ENCODE peak calls at places on chromosomes 5 and 9, in eight cellular contexts. One of them, this sample, is unnamed.

GRCh38 chr5:166509085-166509484 is 1782.4 kb upstream of the WWC1 start:
- DNase-seq in Peyer's patch: no peak
- DNase-seq in lower lobe of right lung: no peak
- DNase-seq in esophagus squamous epithelium: no peak
- DNase-seq in CD8-positive, alpha-beta T cell: no peak
- DNase-seq in IMR-90: no peak
- DNase-seq in choroid plexus epithelial cell: no peak
- DNase-seq in MCF 10A: peak; percentile 71
- DNase-seq in this sample: no peak

GRCh38 chr9:35646583-35647265 is 4.0 kb downstream of the SIT1 start:
- DNase-seq in CD8-positive, alpha-beta T cell: peak; percentile 95
- DNase-seq in MCF 10A: peak; percentile 88
- DNase-seq in Peyer's patch: peak; percentile 98
- DNase-seq in lower lobe of right lung: peak; percentile 96
- DNase-seq in choroid plexus epithelial cell: peak; percentile 90
- DNase-seq in IMR-90: peak; percentile 82
- DNase-seq in esophagus squamous epithelium: peak; percentile 57
- DNase-seq in this sample: peak; percentile 98

GRCh38 chr9:82191082-82191481 is 202.5 kb downstream of the SPATA31D1 start:
- DNase-seq in MCF 10A: no peak
- DNase-seq in choroid plexus epithelial cell: peak; percentile 47
- DNase-seq in lower lobe of right lung: no peak
- DNase-seq in IMR-90: no peak
- DNase-seq in esophagus squamous epithelium: no peak
- DNase-seq in CD8-positive, alpha-beta T cell: no peak
- DNase-seq in Peyer's patch: no peak
- DNase-seq in this sample: no peak

GRCh38 chr5:142466195-142466951 is 141.6 kb upstream of the SPRY4 start:
- DNase-seq in IMR-90: peak; percentile 74
- DNase-seq in Peyer's patch: no peak
- DNase-seq in MCF 10A: peak; percentile 31
- DNase-seq in CD8-positive, alpha-beta T cell: no peak
- DNase-seq in choroid plexus epithelial cell: peak; percentile 30
- DNase-seq in lower lobe of right lung: no peak
- DNase-seq in esophagus squamous epithelium: no peak
- DNase-seq in this sample: no peak

GRCh38 chr5:32668552-32668951 is 42.6 kb upstream of the NPR3 start:
- DNase-seq in Peyer's patch: no peak
- DNase-seq in lower lobe of right lung: no peak
- DNase-seq in MCF 10A: no peak
- DNase-seq in CD8-positive, alpha-beta T cell: no peak
- DNase-seq in esophagus squamous epithelium: no peak
- DNase-seq in IMR-90: no peak
- DNase-seq in choroid plexus epithelial cell: no peak
- DNase-seq in this sample: no peak

GRCh38 chr5:138579517-138579863 is 4.3 kb upstream of the HSPA9 start:
- DNase-seq in choroid plexus epithelial cell: no peak
- DNase-seq in IMR-90: no peak
- DNase-seq in MCF 10A: no peak
- DNase-seq in Peyer's patch: no peak
- DNase-seq in CD8-positive, alpha-beta T cell: no peak
- DNase-seq in esophagus squamous epithelium: no peak
- DNase-seq in lower lobe of right lung: no peak
- DNase-seq in this sample: no peak

GRCh38 chr9:122329592-122329991 is 41.2 kb upstream of the PTGS1 start:
- DNase-seq in choroid plexus epithelial cell: no peak
- DNase-seq in MCF 10A: no peak
- DNase-seq in esophagus squamous epithelium: no peak
- DNase-seq in lower lobe of right lung: no peak
- DNase-seq in CD8-positive, alpha-beta T cell: no peak
- DNase-seq in IMR-90: no peak
- DNase-seq in Peyer's patch: no peak
- DNase-seq in this sample: no peak

GRCh38 chr9:24071736-24072135 is 245.7 kb upstream of the ELAVL2 start:
- DNase-seq in IMR-90: no peak
- DNase-seq in Peyer's patch: no peak
- DNase-seq in MCF 10A: peak; percentile 0
- DNase-seq in esophagus squamous epithelium: no peak
- DNase-seq in CD8-positive, alpha-beta T cell: no peak
- DNase-seq in lower lobe of right lung: no peak
- DNase-seq in choroid plexus epithelial cell: no peak
- DNase-seq in this sample: no peak

GRCh38 chr9:26786571-26786970 is 106.0 kb downstream of the CAAP1 start:
- DNase-seq in Peyer's patch: no peak
- DNase-seq in MCF 10A: peak; percentile 1
- DNase-seq in IMR-90: no peak
- DNase-seq in CD8-positive, alpha-beta T cell: no peak
- DNase-seq in esophagus squamous epithelium: no peak
- DNase-seq in lower lobe of right lung: no peak
- DNase-seq in choroid plexus epithelial cell: no peak
- DNase-seq in this sample: no peak

DNA sequence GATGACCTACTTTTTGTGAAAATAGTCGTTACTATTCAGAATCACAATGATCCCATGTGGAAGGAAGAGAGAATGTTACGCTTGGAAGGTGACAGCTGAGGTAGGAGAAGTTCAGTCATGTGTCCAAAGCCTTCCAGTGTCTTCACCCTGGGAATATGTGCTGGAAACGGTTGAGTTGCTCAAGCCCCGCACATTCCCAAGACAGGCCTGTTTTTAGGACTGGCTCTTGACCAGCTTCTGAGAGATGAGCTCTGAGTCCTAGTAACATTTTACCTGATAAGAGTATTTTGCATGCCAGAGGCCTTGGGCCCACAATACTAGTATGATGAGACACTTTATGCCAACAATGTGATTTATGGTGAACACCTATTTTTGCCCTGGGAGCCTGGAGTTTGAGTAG is 101.7 kb downstream of the LMNB1 start:
- DNase-seq in CD8-positive, alpha-beta T cell: no peak
- DNase-seq in choroid plexus epithelial cell: no peak
- DNase-seq in Peyer's patch: no peak
- DNase-seq in lower lobe of right lung: no peak
- DNase-seq in IMR-90: no peak
- DNase-seq in MCF 10A: no peak
- DNase-seq in esophagus squamous epithelium: no peak
- DNase-seq in this sample: no peak
- TF ChIP-seq CTCF in CD8-positive, alpha-beta T cell: no peak
- TF ChIP-seq CTCF in choroid plexus epithelial cell: no peak
- TF ChIP-seq CTCF in Peyer's patch: no peak
- TF ChIP-seq CTCF in lower lobe of right lung: no peak
- TF ChIP-seq CTCF in IMR-90: no peak
- TF ChIP-seq CTCF in MCF 10A: no peak
- TF ChIP-seq CTCF in esophagus squamous epithelium: no peak
- TF ChIP-seq CTCF in this sample: no peak

GRCh38 chr9:116313638-116314037 is 160.0 kb downstream of the PAPPA start:
- DNase-seq in esophagus squamous epithelium: no peak
- DNase-seq in choroid plexus epithelial cell: peak; percentile 54
- DNase-seq in CD8-positive, alpha-beta T cell: no peak
- DNase-seq in lower lobe of right lung: no peak
- DNase-seq in IMR-90: no peak
- DNase-seq in MCF 10A: peak; percentile 18
- DNase-seq in Peyer's patch: no peak
- DNase-seq in this sample: no peak
- TF ChIP-seq CTCF in esophagus squamous epithelium: no peak
- TF ChIP-seq CTCF in choroid plexus epithelial cell: peak; percentile 56
- TF ChIP-seq CTCF in CD8-positive, alpha-beta T cell: no peak
- TF ChIP-seq CTCF in lower lobe of right lung: no peak
- TF ChIP-seq CTCF in IMR-90: peak; percentile 23
- TF ChIP-seq CTCF in MCF 10A: peak; percentile 10
- TF ChIP-seq CTCF in Peyer's patch: no peak
- TF ChIP-seq CTCF in this sample: peak; percentile 14

DNA sequence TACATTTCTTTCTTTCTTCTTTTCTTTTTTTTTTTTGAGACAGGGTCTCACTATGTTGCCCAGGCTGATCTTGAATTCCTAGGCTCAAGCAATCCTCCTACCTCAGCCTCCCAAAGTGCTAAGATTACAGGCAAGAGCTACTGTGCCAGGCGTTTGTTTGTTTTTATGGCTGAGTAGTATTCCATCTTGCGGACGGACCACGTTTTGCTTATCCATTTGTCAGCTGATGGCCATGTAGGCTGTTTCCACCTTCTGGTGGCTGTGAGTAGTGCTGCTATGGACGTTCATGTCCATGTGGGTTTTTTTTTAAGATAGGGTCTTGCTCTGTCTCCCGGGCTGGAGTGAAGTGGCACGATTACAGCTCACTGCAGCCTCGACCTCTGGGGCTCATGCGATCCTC is 2.5 kb downstream of the DOK3 start:
- DNase-seq in CD8-positive, alpha-beta T cell: no peak
- DNase-seq in IMR-90: no peak
- DNase-seq in lower lobe of right lung: no peak
- DNase-seq in Peyer's patch: no peak
- DNase-seq in esophagus squamous epithelium: no peak
- DNase-seq in choroid plexus epithelial cell: peak; percentile 58
- DNase-seq in MCF 10A: no peak
- DNase-seq in this sample: no peak
- TF ChIP-seq CTCF in CD8-positive, alpha-beta T cell: no peak
- TF ChIP-seq CTCF in IMR-90: peak; percentile 33
- TF ChIP-seq CTCF in lower lobe of right lung: no peak
- TF ChIP-seq CTCF in Peyer's patch: no peak
- TF ChIP-seq CTCF in esophagus squamous epithelium: no peak
- TF ChIP-seq CTCF in choroid plexus epithelial cell: peak; percentile 55
- TF ChIP-seq CTCF in MCF 10A: peak; percentile 31
- TF ChIP-seq CTCF in this sample: peak; percentile 41

DNA sequence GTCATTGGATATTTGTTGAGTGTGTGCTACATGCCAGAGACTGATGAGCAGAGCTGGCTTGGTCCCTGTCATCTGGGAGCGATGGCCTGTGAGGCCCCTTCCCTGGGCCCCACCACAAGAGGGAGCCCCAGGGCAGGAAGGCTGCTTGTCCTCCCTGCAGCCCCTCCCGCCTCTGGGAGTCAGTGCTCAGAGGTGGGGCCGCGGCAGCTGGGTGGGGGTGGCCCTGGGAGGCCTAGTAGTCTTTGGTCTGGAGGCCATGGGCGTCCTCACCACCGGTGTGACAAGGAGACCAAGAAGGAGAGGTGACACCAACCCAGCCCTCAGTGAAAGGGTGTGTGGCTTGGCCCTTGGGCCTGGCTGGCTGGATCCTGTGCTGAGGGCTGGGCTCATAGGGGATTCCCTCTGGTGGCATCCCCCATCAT is 166.4 kb downstream of the GAPVD1 start:
- DNase-seq in CD8-positive, alpha-beta T cell: no peak
- DNase-seq in IMR-90: no peak
- DNase-seq in esophagus squamous epithelium: no peak
- DNase-seq in MCF 10A: peak; percentile 38
- DNase-seq in choroid plexus epithelial cell: peak; percentile 15
- DNase-seq in Peyer's patch: no peak
- DNase-seq in lower lobe of right lung: no peak
- DNase-seq in this sample: no peak
- TF ChIP-seq CTCF in CD8-positive, alpha-beta T cell: no peak
- TF ChIP-seq CTCF in IMR-90: peak; percentile 43
- TF ChIP-seq CTCF in esophagus squamous epithelium: no peak
- TF ChIP-seq CTCF in MCF 10A: peak; percentile 42
- TF ChIP-seq CTCF in choroid plexus epithelial cell: peak; percentile 68
- TF ChIP-seq CTCF in Peyer's patch: no peak
- TF ChIP-seq CTCF in lower lobe of right lung: peak; percentile 47
- TF ChIP-seq CTCF in this sample: peak; percentile 53

GRCh38 chr5:28734396-28734795 is 1696.0 kb upstream of the CDH9 start:
- DNase-seq in MCF 10A: peak; percentile 38
- DNase-seq in IMR-90: no peak
- DNase-seq in esophagus squamous epithelium: no peak
- DNase-seq in CD8-positive, alpha-beta T cell: no peak
- DNase-seq in choroid plexus epithelial cell: peak; percentile 71
- DNase-seq in Peyer's patch: no peak
- DNase-seq in lower lobe of right lung: no peak
- DNase-seq in this sample: no peak
- TF ChIP-seq CTCF in MCF 10A: no peak
- TF ChIP-seq CTCF in IMR-90: no peak
- TF ChIP-seq CTCF in esophagus squamous epithelium: no peak
- TF ChIP-seq CTCF in CD8-positive, alpha-beta T cell: no peak
- TF ChIP-seq CTCF in choroid plexus epithelial cell: peak; percentile 49
- TF ChIP-seq CTCF in Peyer's patch: no peak
- TF ChIP-seq CTCF in lower lobe of right lung: no peak
- TF ChIP-seq CTCF in this sample: no peak

GRCh38 chr5:76542887-76543690 is 80.1 kb downstream of the F2RL2 start:
- DNase-seq in Peyer's patch: peak; percentile 73
- DNase-seq in MCF 10A: no peak
- DNase-seq in choroid plexus epithelial cell: peak; percentile 84
- DNase-seq in lower lobe of right lung: peak; percentile 63
- DNase-seq in IMR-90: peak; percentile 18
- DNase-seq in esophagus squamous epithelium: no peak
- DNase-seq in CD8-positive, alpha-beta T cell: peak; percentile 76
- DNase-seq in this sample: no peak

GRCh38 chr5:76542236-76542635 is 81.0 kb downstream of the F2RL2 start:
- DNase-seq in lower lobe of right lung: no peak
- DNase-seq in Peyer's patch: no peak
- DNase-seq in MCF 10A: no peak
- DNase-seq in esophagus squamous epithelium: no peak
- DNase-seq in choroid plexus epithelial cell: no peak
- DNase-seq in CD8-positive, alpha-beta T cell: no peak
- DNase-seq in IMR-90: no peak
- DNase-seq in this sample: no peak

GRCh38 chr5:76546497-76547102 is 76.6 kb downstream of the F2RL2 start:
- DNase-seq in Peyer's patch: no peak
- DNase-seq in IMR-90: no peak
- DNase-seq in choroid plexus epithelial cell: no peak
- DNase-seq in MCF 10A: no peak
- DNase-seq in lower lobe of right lung: no peak
- DNase-seq in CD8-positive, alpha-beta T cell: no peak
- DNase-seq in esophagus squamous epithelium: no peak
- DNase-seq in this sample: no peak

GRCh38 chr5:76545184-76545583 is 78.0 kb downstream of the F2RL2 start:
- DNase-seq in CD8-positive, alpha-beta T cell: no peak
- DNase-seq in esophagus squamous epithelium: no peak
- DNase-seq in lower lobe of right lung: no peak
- DNase-seq in choroid plexus epithelial cell: no peak
- DNase-seq in MCF 10A: no peak
- DNase-seq in IMR-90: no peak
- DNase-seq in Peyer's patch: no peak
- DNase-seq in this sample: no peak

GRCh38 chr5:76544268-76544926 is 78.8 kb downstream of the F2RL2 start:
- DNase-seq in MCF 10A: peak; percentile 54
- DNase-seq in choroid plexus epithelial cell: peak; percentile 73
- DNase-seq in CD8-positive, alpha-beta T cell: peak; percentile 65
- DNase-seq in Peyer's patch: peak; percentile 84
- DNase-seq in esophagus squamous epithelium: no peak
- DNase-seq in lower lobe of right lung: peak; percentile 51
- DNase-seq in IMR-90: peak; percentile 13
- DNase-seq in this sample: no peak
- TF ChIP-seq CTCF in MCF 10A: peak; percentile 40
- TF ChIP-seq CTCF in choroid plexus epithelial cell: peak; percentile 84
- TF ChIP-seq CTCF in CD8-positive, alpha-beta T cell: peak; percentile 66
- TF ChIP-seq CTCF in Peyer's patch: no peak
- TF ChIP-seq CTCF in esophagus squamous epithelium: no peak
- TF ChIP-seq CTCF in lower lobe of right lung: peak; percentile 49
- TF ChIP-seq CTCF in IMR-90: peak; percentile 27
- TF ChIP-seq CTCF in this sample: peak; percentile 86

DNA sequence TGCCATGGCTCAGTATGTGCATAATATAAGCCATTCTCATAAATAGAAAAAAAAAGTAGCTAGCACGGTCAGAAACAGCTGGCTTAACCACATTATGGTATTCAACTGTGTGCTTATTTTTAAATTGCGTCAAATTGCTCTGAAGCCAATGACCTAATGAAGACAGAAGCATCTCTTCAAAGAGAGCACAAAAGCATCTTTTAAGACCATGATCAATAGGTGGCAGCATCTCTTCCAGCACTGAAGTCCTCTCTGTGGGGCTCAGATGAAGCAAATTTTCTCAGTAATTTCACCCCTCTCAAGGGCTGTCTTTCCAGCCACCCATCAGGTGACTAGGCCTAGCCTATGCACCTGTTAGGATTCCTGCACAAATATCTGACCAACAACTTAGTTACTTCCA is 251.4 kb downstream of the GLIS3 start:
- DNase-seq in CD8-positive, alpha-beta T cell: no peak
- DNase-seq in esophagus squamous epithelium: no peak
- DNase-seq in MCF 10A: peak; percentile 45
- DNase-seq in IMR-90: peak; percentile 64
- DNase-seq in choroid plexus epithelial cell: peak; percentile 85
- DNase-seq in Peyer's patch: no peak
- DNase-seq in lower lobe of right lung: no peak
- DNase-seq in this sample: no peak
- TF ChIP-seq CTCF in CD8-positive, alpha-beta T cell: no peak
- TF ChIP-seq CTCF in esophagus squamous epithelium: no peak
- TF ChIP-seq CTCF in MCF 10A: peak; percentile 38
- TF ChIP-seq CTCF in IMR-90: peak; percentile 49
- TF ChIP-seq CTCF in choroid plexus epithelial cell: peak; percentile 75
- TF ChIP-seq CTCF in Peyer's patch: no peak
- TF ChIP-seq CTCF in lower lobe of right lung: peak; percentile 17
- TF ChIP-seq CTCF in this sample: peak; percentile 62